ENCODE peak calls at places on chromosomes 11 and 22, in five cellular contexts. S is A549; K is ovary; N is BJ; W is CD8-positive, alpha-beta T cell. T is an unnamed sample.

GRCh38 chr11:65586676-65587075 is 8.9 kb downstream of the KCNK7 start:
- DNase-seq in S (no peak), W (no peak), N (no peak), K (no peak), T (no peak)

GRCh38 chr11:17443000-17443399 is 33.6 kb downstream of the ABCC8 start:
- DNase-seq in N (no peak), S (no peak), K (no peak), W (no peak), T (no peak)

GRCh38 chr11:120532511-120533196 is 21.1 kb downstream of the GRIK4 start:
- DNase-seq in S (no peak), N (no peak), W (no peak), K (no peak), T (no peak)

GRCh38 chr22:28759861-28760560 is 12.5 kb upstream of the CCDC117 start:
- DNase-seq in W (no peak), S (no peak), K (no peak), N (no peak), T (no peak)

GRCh38 chr11:27471588-27472397 is 797 bp downstream of the LGR4 start:
- DNase-seq in K (peak), N (no peak), W (peak), S (no peak), T (no peak)

GRCh38 chr22:29031236-29031982 is 30.2 kb downstream of the C22orf31 start:
- DNase-seq in S (peak), K (peak), N (peak), W (no peak), T (peak)

GRCh38 chr22:35950262-35950661 is 78.4 kb downstream of the RBFOX2 start:
- DNase-seq in S (no peak), K (no peak), W (no peak), N (no peak), T (no peak)

GRCh38 chr11:104531075-104531474 is 367.1 kb upstream of the PDGFD start:
- DNase-seq in S (peak), N (no peak), K (no peak), W (no peak), T (no peak)

GRCh38 chr11:1471736-1472135 is 14.8 kb downstream of the MOB2 start:
- DNase-seq in K (no peak), S (no peak), N (no peak), W (no peak), T (no peak)

GRCh38 chr11:37657645-37658044 is 1059.6 kb upstream of the RAG2 start:
- DNase-seq in W (no peak), K (no peak), S (no peak), N (no peak), T (no peak)
- TF ChIP-seq CTCF in W (no peak), K (no peak), S (no peak), N (peak), T (no peak)

GRCh38 chr11:45209904-45210699 is 63.7 kb downstream of the PRDM11 start:
- DNase-seq in N (no peak), S (no peak), K (peak), W (no peak), T (no peak)
- TF ChIP-seq CTCF in N (no peak), S (no peak), K (no peak), W (no peak), T (no peak)

DNA sequence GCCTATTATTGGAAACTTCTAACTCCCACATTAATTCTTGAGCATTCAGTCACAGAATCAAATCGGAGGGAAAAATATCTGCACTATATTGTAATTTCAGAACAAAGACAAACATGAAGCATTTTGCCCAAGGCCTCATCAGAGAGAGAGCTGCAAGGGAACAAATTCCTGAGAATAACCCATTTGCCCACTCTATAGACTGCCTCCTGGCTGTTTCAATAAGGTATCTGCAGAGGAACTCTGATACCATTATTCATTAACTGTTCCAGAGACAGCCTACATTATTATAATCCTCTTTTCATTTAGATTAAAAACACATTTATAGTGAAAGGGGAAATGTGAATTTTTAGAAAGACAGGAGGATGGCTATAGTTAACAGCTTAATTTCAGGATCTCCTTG is 663.9 kb downstream of the DLG2 start:
- DNase-seq in S (no peak), N (no peak), W (no peak), K (no peak), T (no peak)
- TF ChIP-seq CTCF in S (no peak), N (no peak), W (no peak), K (no peak), T (no peak)

GRCh38 chr11:90286640-90287039 is 63.8 kb upstream of the CHORDC1 start:
- DNase-seq in K (no peak), W (no peak), S (no peak), N (no peak), T (no peak)

GRCh38 chr11:90294091-90294490 is 71.2 kb upstream of the CHORDC1 start:
- DNase-seq in S (no peak), N (no peak), W (no peak), K (no peak), T (no peak)

DNA sequence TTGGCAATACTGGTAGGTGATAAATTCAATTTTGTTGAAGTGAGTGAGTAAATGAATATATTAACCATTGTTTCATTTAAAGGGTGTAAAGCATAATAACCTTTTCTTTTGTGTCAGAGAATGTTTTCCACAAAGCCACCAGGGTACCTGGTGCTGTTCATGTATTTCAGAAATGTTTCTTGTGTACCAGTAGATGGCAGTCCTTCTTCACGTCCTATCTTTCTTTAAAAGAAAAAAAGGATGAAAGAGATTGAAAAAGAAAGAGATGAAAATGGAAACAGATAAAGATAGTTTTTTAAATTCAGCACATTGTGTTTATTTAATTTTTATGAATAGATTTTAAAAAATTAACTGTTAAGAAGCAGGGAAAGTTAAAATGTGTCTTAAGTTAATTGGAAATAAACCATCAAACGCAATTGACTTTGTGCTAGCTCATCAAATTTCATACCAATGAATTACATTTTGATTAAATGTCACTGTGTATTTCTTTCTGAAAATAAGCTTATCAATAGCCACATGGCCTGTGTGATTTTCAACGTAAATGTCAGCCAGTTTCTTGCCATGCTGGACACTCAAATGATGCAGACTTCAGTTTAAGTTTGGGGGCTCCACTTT is 65.5 kb upstream of the CHORDC1 start:
- DNase-seq in S (peak), K (no peak), W (no peak), N (no peak), T (no peak)
- TF ChIP-seq CTCF in S (peak), K (no peak), W (peak), N (peak), T (peak)

GRCh38 chr11:119101367-119101758 is 290 bp downstream of the DPAGT1 start:
- DNase-seq in K (no peak), S (no peak), W (no peak), N (no peak), T (no peak)

GRCh38 chr11:119101759-119102423 is at the start of gene DPAGT1:
- DNase-seq in S (peak), K (peak), W (peak), N (peak), T (peak)

GRCh38 chr11:119100960-119101349 is 698 bp downstream of the DPAGT1 start:
- DNase-seq in K (no peak), W (no peak), S (no peak), N (no peak), T (no peak)

GRCh38 chr11:119106564-119107537 is at the start of gene C2CD2L:
- DNase-seq in W (peak), N (peak), S (peak), K (peak), T (no peak)

GRCh38 chr11:119103793-119104192 is 2.1 kb upstream of the DPAGT1 start:
- DNase-seq in K (no peak), W (no peak), N (no peak), S (no peak), T (no peak)
- TF ChIP-seq CTCF in K (no peak), W (no peak), N (no peak), S (no peak), T (peak)

T was measured in epithelial cell of proximal tubule.